ENCODE peak calls at places on chromosomes 6 and 20, in ten cellular contexts. K is DND-41; Q is central memory CD8-positive, alpha-beta T cell; X is NCI-H774; P is NCI-H748 treated with DMSO at 0.1 percent for 48 hours; V is kidney glomerular epithelial cell; S is iris pigment epithelial cell; N is T-helper 1 cell; A is HTR-8/SVneo; B is endothelial cell. Y is an unnamed sample.

GRCh38 chr20:3727333-3728035 is 5.0 kb upstream of the HSPA12B start:
- DNase-seq in K (no peak), Q (no peak), X (no peak), P (no peak), V (no peak), S (no peak), N (no peak), A (peak), B (no peak), Y (no peak)

GRCh38 chr20:44643596-44644383 is 7.7 kb downstream of the ADA start:
- DNase-seq in K (peak), Q (peak), X (no peak), P (no peak), V (peak), S (peak), N (peak), A (peak), B (peak), Y (peak)

GRCh38 chr20:36121981-36122930 is 32.3 kb upstream of the EPB41L1 start:
- DNase-seq in K (no peak), Q (no peak), X (peak), P (no peak), V (no peak), S (no peak), N (no peak), A (no peak), B (no peak), Y (no peak)

GRCh38 chr6:137845460-137845859 is 21.6 kb upstream of the TNFAIP3 start:
- DNase-seq in K (no peak), Q (no peak), X (no peak), P (no peak), V (no peak), S (peak), N (no peak), A (no peak), B (no peak), Y (no peak)

GRCh38 chr6:2375443-2375842 is 130.0 kb upstream of the GMDS start:
- DNase-seq in K (no peak), Q (no peak), X (no peak), P (no peak), V (no peak), S (no peak), N (no peak), A (no peak), B (no peak), Y (no peak)

GRCh38 chr6:15843226-15843625 is 180.4 kb upstream of the DTNBP1 start:
- DNase-seq in K (no peak), Q (no peak), X (no peak), P (no peak), V (no peak), S (no peak), N (no peak), A (no peak), B (no peak), Y (no peak)

GRCh38 chr6:27260836-27261375 is 13.4 kb downstream of the PRSS16 start:
- DNase-seq in K (no peak), Q (no peak), X (no peak), P (no peak), V (no peak), S (peak), N (no peak), A (no peak), B (no peak), Y (no peak)

GRCh38 chr6:33248932-33249731 is 22.5 kb downstream of the VPS52 start:
- DNase-seq in K (peak), Q (peak), X (peak), P (peak), V (peak), S (peak), N (peak), A (peak), B (peak), Y (peak)

GRCh38 chr20:58710481-58711265 is 18.1 kb downstream of the NPEPL1 start:
- DNase-seq in K (peak), Q (no peak), X (no peak), P (no peak), V (no peak), S (no peak), N (no peak), A (no peak), B (peak), Y (no peak)

GRCh38 chr20:57464642-57465211 is 60.2 kb downstream of the CTCFL start:
- DNase-seq in K (no peak), Q (no peak), X (no peak), P (no peak), V (no peak), S (peak), N (no peak), A (peak), B (no peak), Y (no peak)

GRCh38 chr6:2110504-2110903 is 134.9 kb downstream of the GMDS start:
- DNase-seq in K (no peak), Q (no peak), X (no peak), P (no peak), V (peak), S (peak), N (peak), A (no peak), B (no peak), Y (no peak)

GRCh38 chr6:150081702-150082101 is 12.8 kb upstream of the ULBP3 start:
- DNase-seq in K (no peak), Q (no peak), X (no peak), P (no peak), V (no peak), S (no peak), N (no peak), A (no peak), B (no peak), Y (no peak)

GRCh38 chr6:25112207-25112874 is 166.8 kb upstream of the CARMIL1 start:
- DNase-seq in K (no peak), Q (no peak), X (no peak), P (peak), V (no peak), S (no peak), N (no peak), A (no peak), B (no peak), Y (no peak)

GRCh38 chr6:3899970-3900439 is 50.8 kb downstream of the FAM50B start:
- DNase-seq in K (no peak), Q (no peak), X (no peak), P (no peak), V (peak), S (no peak), N (no peak), A (no peak), B (no peak), Y (no peak)

GRCh38 chr6:157768863-157769551 is 54.0 kb upstream of the SNX9 start:
- DNase-seq in K (no peak), Q (no peak), X (no peak), P (no peak), V (no peak), S (no peak), N (peak), A (no peak), B (no peak), Y (no peak)

GRCh38 chr6:116564921-116565872 is 6.1 kb upstream of the RWDD1 start:
- DNase-seq in K (no peak), Q (no peak), X (no peak), P (no peak), V (no peak), S (no peak), N (no peak), A (no peak), B (no peak), Y (no peak)

GRCh38 chr6:73691512-73691911 is 4.5 kb upstream of the CD109 start:
- DNase-seq in K (no peak), Q (no peak), X (no peak), P (no peak), V (no peak), S (peak), N (no peak), A (no peak), B (no peak), Y (no peak)

GRCh38 chr6:152605342-152605741 is 31.8 kb downstream of the SYNE1 start:
- DNase-seq in K (no peak), Q (no peak), X (no peak), P (no peak), V (no peak), S (peak), N (no peak), A (no peak), B (no peak), Y (no peak)

GRCh38 chr6:132712366-132712765 is 1.5 kb downstream of the VNN1 start:
- DNase-seq in K (no peak), Q (no peak), X (no peak), P (no peak), V (peak), S (peak), N (no peak), A (peak), B (no peak), Y (no peak)

GRCh38 chr20:4814696-4815252 is 93.1 kb downstream of the PRND start:
- DNase-seq in K (no peak), Q (no peak), X (no peak), P (no peak), V (no peak), S (no peak), N (peak), A (no peak), B (no peak), Y (no peak)

GRCh38 chr6:123808556-123808955 is 4.9 kb downstream of the NKAIN2 start:
- DNase-seq in K (no peak), Q (no peak), X (peak), P (peak), V (peak), S (no peak), N (no peak), A (no peak), B (no peak), Y (no peak)

GRCh38 chr6:67431076-67431475 is 1204.0 kb upstream of the ADGRB3 start:
- DNase-seq in K (no peak), Q (no peak), X (no peak), P (no peak), V (no peak), S (no peak), N (no peak), A (no peak), B (no peak), Y (no peak)

GRCh38 chr6:75472885-75473284 is 20.7 kb downstream of the FILIP1 start:
- DNase-seq in K (no peak), Q (no peak), X (no peak), P (no peak), V (no peak), S (no peak), N (no peak), A (no peak), B (no peak), Y (no peak)

GRCh38 chr20:45704969-45705637 is at the start of gene WFDC10B:
- DNase-seq in K (no peak), Q (no peak), X (no peak), P (no peak), V (no peak), S (no peak), N (no peak), A (no peak), B (no peak), Y (no peak)

GRCh38 chr20:53089866-53090265 is 117.7 kb downstream of the TSHZ2 start:
- DNase-seq in K (no peak), Q (no peak), X (no peak), P (no peak), V (no peak), S (no peak), N (no peak), A (no peak), B (no peak), Y (no peak)

GRCh38 chr6:153084393-153084792 is 46.7 kb downstream of the RGS17 start:
- DNase-seq in K (no peak), Q (no peak), X (no peak), P (no peak), V (no peak), S (peak), N (no peak), A (no peak), B (no peak), Y (no peak)

Y was measured in smooth muscle cell of the brain vasculature.